ENCODE peak calls at places on chromosomes 7 and 10, in four cellular contexts. C is Peyer's patch, G is IMR-90, Z is colonic mucosa. A is an unnamed sample. For H3K4me1, the result is how much of the 10 kb centered on the place peaks cover.

GRCh38 chr10:86298501-86299001 is 68.0 kb downstream of the GRID1 start:
- DNase-seq in C (peak), G (no peak), Z (no peak), A (peak)

GRCh38 chr10:101031796-101032636 is 982 bp downstream of the SFXN3 start:
- DNase-seq in C (peak), G (peak), Z (peak), A (peak)

GRCh38 chr7:127766831-127767489 is 115.0 kb downstream of the SND1 start:
- DNase-seq in C (no peak), G (no peak), Z (no peak), A (no peak)

GRCh38 chr10:48993627-48994026 is 54.0 kb upstream of the LRRC18 start:
- DNase-seq in C (no peak), G (no peak), Z (no peak), A (no peak)

GRCh38 chr10:76234827-76235226 is 803.4 kb downstream of the LRMDA start:
- DNase-seq in C (no peak), G (no peak), Z (no peak), A (no peak)

GRCh38 chr10:117257701-117258100 is 16.8 kb downstream of the SLC18A2 start:
- DNase-seq in C (no peak), G (no peak), Z (no peak), A (no peak)

GRCh38 chr7:148303295-148304013 is 287.1 kb upstream of the C7orf33 start:
- DNase-seq in C (peak), G (no peak), Z (peak), A (no peak)

GRCh38 chr10:101066146-101066889 is 4.5 kb downstream of the KAZALD1 start:
- DNase-seq in C (peak), G (peak), Z (peak), A (peak)

GRCh38 chr10:24214762-24215161 is 5.8 kb downstream of the KIAA1217 start:
- DNase-seq in C (no peak), G (no peak), Z (no peak), A (no peak)

GRCh38 chr10:12687996-12688395 is 313.5 kb downstream of the CCDC3 start:
- DNase-seq in C (no peak), G (no peak), Z (no peak), A (no peak)
- H3K4me3 ChIP-seq in C (no peak), G (no peak), Z (no peak), A (no peak)

GRCh38 chr7:139721844-139722243 is 56.0 kb downstream of the HIPK2 start:
- DNase-seq in C (no peak), G (no peak), Z (no peak), A (no peak)

GRCh38 chr7:139721417-139721816 is 56.4 kb downstream of the HIPK2 start:
- DNase-seq in C (peak), G (no peak), Z (no peak), A (no peak)

GRCh38 chr7:139720186-139720585 is 57.6 kb downstream of the HIPK2 start:
- DNase-seq in C (no peak), G (no peak), Z (no peak), A (no peak)

GRCh38 chr7:139722604-139723003 is 55.2 kb downstream of the HIPK2 start:
- DNase-seq in C (peak), G (no peak), Z (no peak), A (no peak)

DNA sequence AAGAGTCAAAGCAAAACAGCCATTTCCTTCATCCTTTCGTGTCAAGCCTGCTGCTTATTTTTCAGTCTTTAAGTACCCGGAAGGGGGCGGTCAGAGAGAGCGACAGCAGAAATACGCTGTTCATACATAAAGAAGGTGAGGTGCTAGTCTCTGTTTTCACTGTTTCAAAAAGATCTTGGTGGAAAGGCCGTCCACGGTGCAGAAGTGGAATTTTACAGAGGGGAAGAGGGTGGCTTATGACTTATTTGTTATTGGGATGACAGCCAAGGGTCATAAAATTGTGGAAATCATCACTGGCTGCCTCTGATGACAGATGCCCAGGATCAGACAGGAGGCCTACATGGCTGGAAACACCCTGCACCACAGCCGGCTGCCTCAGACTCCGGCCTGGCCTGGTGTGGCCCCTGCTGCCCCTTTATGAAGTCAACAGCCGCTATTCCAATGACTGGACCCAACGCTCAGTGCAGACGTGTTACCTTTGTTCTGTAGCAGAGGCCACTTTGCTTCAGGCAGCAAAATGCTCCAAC is 57.0 kb downstream of the HIPK2 start:
- DNase-seq in C (peak), G (peak), Z (peak), A (no peak)
- H3K4me1 ChIP-seq in C (under half), G (under half), Z (under half), A (half or more)

GRCh38 chr10:5549462-5550249 is 24.9 kb downstream of the CALML3 start:
- DNase-seq in C (no peak), G (no peak), Z (peak), A (no peak)
- H3K27ac ChIP-seq in C (no peak), G (peak), Z (peak), A (no peak)

DNA sequence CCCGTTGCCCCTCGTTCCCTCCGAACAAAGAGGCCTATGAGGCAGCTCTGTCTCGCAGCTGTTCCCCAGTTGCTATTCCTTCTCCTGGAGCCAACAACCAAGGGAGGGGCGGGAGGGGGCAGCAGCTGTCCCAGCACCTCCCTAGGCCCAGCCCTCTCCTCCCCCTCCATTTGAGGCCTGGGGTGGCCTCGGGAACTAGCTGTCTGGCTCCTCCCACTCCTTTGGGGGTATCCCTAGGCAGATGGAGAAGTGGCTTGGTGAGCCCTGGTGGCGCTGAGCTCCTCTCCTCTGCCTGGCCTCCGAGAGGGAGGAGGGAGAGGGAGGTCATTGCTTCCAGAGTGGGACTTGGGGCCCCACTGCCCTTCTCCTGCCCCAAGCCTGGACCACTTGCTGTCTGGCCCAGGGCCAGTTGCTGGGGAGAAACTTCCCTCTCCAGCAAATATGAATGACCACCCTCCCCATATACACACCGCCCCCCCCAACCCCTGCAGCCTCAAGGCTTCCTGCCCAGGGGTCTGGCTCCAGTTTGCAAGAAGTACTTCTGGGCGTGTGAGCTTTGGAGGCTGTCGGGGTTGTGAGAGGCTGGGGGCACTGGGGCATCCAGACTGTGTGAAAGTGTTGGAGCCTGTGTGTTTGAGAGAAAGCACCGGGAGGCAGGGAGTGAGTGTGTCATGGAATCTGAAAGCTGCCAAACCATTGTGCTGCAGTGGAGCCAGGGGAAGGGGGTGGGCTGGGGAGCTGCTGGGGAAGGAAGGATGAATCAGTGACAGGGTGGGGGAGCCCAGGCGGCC is 3.1 kb downstream of the FLNC start:
- DNase-seq in C (no peak), G (peak), Z (peak), A (peak)
- H3K4me3 ChIP-seq in C (peak), G (peak), Z (peak), A (no peak)

DNA sequence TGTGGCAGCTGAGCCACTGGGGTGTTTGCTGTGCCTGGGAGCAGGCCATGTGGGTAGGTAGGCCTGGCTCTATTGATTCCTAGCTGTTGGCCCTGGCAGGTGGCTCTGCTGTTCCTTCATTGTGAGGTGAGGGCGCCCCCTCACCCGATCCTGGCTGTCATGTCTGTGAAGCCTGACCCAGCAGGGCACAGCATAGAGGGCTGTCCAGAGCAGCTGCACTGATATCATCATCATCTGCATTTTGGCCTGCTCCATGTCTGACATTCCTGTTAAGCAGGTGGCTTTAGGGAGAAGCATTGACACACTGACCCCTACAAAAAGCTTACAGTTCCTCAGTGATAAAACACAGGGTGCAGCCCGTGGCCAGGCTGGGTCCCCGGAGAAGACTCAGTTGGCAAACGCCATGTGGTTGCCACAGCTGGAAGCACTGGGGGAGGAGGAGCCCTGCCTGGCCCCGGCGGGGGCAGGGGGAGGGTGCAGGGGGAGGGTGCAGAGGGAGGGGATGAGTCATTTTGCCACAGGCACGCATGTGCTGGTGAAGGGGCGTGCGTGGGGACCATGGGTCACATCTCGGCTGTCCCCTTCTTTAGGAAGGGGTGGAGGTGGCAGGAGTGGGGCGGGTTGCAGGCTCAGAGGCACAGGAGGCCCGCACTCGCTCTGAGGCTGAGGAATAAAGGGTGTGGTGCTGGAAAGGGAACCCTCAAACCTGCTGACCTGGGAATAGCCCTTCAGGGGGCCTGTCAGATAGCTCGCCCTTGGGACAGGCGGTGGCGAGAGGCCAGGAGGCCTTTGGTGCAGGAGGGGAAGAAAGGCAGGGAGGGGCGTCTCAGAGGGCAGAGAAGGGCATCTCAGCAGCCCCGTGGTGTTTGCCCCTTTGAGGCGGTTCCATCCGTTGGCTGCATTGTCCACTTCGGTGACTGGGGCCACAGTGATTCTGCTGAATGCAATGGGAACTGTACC is 31.6 kb downstream of the IKZF1 start:
- DNase-seq in C (peak), G (no peak), Z (no peak), A (peak)
- H3K4me1 ChIP-seq in C (under half), G (under half), Z (under half), A (half or more)

A was measured in spleen.